ENCODE peak calls at places on chromosome 1, in five cellular contexts. One of them, this sample, is unnamed. For H3K4me1, the result is how much of the 10 kb centered on the place peaks cover.

GRCh38 chr1:200130552-200130951 is 103.0 kb downstream of the NR5A2 start:
- DNase-seq in adrenal gland: no peak
- DNase-seq in psoas muscle: no peak
- DNase-seq in HCT116: no peak
- DNase-seq in K562: no peak
- DNase-seq in this sample: no peak

GRCh38 chr1:156390409-156391144 is 21.6 kb downstream of the RHBG start:
- DNase-seq in adrenal gland: no peak
- DNase-seq in psoas muscle: no peak
- DNase-seq in HCT116: no peak
- DNase-seq in K562: no peak
- DNase-seq in this sample: no peak

GRCh38 chr1:58932820-58933598 is 149.2 kb upstream of the JUN start:
- DNase-seq in adrenal gland: no peak
- DNase-seq in psoas muscle: no peak
- DNase-seq in HCT116: peak
- DNase-seq in K562: no peak
- DNase-seq in this sample: no peak

GRCh38 chr1:216847385-216848036 is 124.3 kb upstream of the ESRRG start:
- DNase-seq in adrenal gland: no peak
- DNase-seq in psoas muscle: no peak
- DNase-seq in HCT116: no peak
- DNase-seq in K562: no peak
- DNase-seq in this sample: no peak

GRCh38 chr1:201676061-201676644 is 137.2 kb downstream of the NAV1 start:
- DNase-seq in adrenal gland: peak
- DNase-seq in psoas muscle: peak
- DNase-seq in HCT116: no peak
- DNase-seq in K562: peak
- DNase-seq in this sample: peak

GRCh38 chr1:78277253-78277652 is 213.5 kb upstream of the PTGFR start:
- DNase-seq in adrenal gland: no peak
- DNase-seq in psoas muscle: no peak
- DNase-seq in HCT116: no peak
- DNase-seq in K562: no peak
- DNase-seq in this sample: no peak

GRCh38 chr1:75969550-75969949 is 37.3 kb upstream of the ASB17 start:
- DNase-seq in adrenal gland: no peak
- DNase-seq in psoas muscle: no peak
- DNase-seq in HCT116: no peak
- DNase-seq in K562: no peak
- DNase-seq in this sample: no peak

GRCh38 chr1:40692429-40692905 is 963 bp downstream of the NFYC start:
- DNase-seq in adrenal gland: no peak
- DNase-seq in psoas muscle: no peak
- DNase-seq in HCT116: no peak
- DNase-seq in K562: no peak
- DNase-seq in this sample: no peak

GRCh38 chr1:24276791-24277190 is 42.4 kb upstream of the GRHL3 start:
- DNase-seq in adrenal gland: no peak
- DNase-seq in psoas muscle: no peak
- DNase-seq in HCT116: no peak
- DNase-seq in K562: no peak
- DNase-seq in this sample: no peak

GRCh38 chr1:181369416-181369815 is 113.9 kb upstream of the CACNA1E start:
- DNase-seq in adrenal gland: no peak
- DNase-seq in psoas muscle: no peak
- DNase-seq in HCT116: no peak
- DNase-seq in K562: no peak
- DNase-seq in this sample: no peak

GRCh38 chr1:46285730-46286477 is 17.5 kb downstream of the LRRC41 start:
- DNase-seq in adrenal gland: no peak
- DNase-seq in psoas muscle: peak
- DNase-seq in HCT116: no peak
- DNase-seq in K562: peak
- DNase-seq in this sample: no peak

GRCh38 chr1:33365560-33365997 is 44.7 kb upstream of the A3GALT2 start:
- DNase-seq in adrenal gland: peak
- DNase-seq in psoas muscle: peak
- DNase-seq in HCT116: no peak
- DNase-seq in K562: no peak
- DNase-seq in this sample: peak

GRCh38 chr1:36938807-36939206 is 95.5 kb downstream of the GRIK3 start:
- DNase-seq in adrenal gland: peak
- DNase-seq in psoas muscle: no peak
- DNase-seq in HCT116: no peak
- DNase-seq in K562: no peak
- DNase-seq in this sample: no peak

GRCh38 chr1:226371049-226371694 is 36.7 kb downstream of the PARP1 start:
- DNase-seq in adrenal gland: no peak
- DNase-seq in psoas muscle: no peak
- DNase-seq in HCT116: no peak
- DNase-seq in K562: no peak
- DNase-seq in this sample: no peak

GRCh38 chr1:203153051-203153988 is 22.3 kb downstream of the MYBPH start:
- DNase-seq in adrenal gland: no peak
- DNase-seq in psoas muscle: no peak
- DNase-seq in HCT116: no peak
- DNase-seq in K562: no peak
- DNase-seq in this sample: no peak

GRCh38 chr1:43705982-43706597 is 1.2 kb upstream of the ST3GAL3 start:
- DNase-seq in adrenal gland: no peak
- DNase-seq in psoas muscle: no peak
- DNase-seq in HCT116: no peak
- DNase-seq in K562: no peak
- DNase-seq in this sample: no peak

GRCh38 chr1:13950637-13951036 is 250.6 kb downstream of the PRDM2 start:
- DNase-seq in adrenal gland: no peak
- DNase-seq in psoas muscle: no peak
- DNase-seq in HCT116: peak
- DNase-seq in K562: peak
- DNase-seq in this sample: no peak

GRCh38 chr1:241715956-241716355 is 63.9 kb downstream of the WDR64 start:
- DNase-seq in adrenal gland: no peak
- DNase-seq in psoas muscle: no peak
- DNase-seq in HCT116: no peak
- DNase-seq in K562: no peak
- DNase-seq in this sample: no peak

GRCh38 chr1:31886866-31887265 is 51.3 kb downstream of the PTP4A2 start:
- DNase-seq in adrenal gland: no peak
- DNase-seq in psoas muscle: no peak
- DNase-seq in HCT116: no peak
- DNase-seq in K562: no peak
- DNase-seq in this sample: no peak

GRCh38 chr1:21956720-21957552 is 19.8 kb upstream of the HSPG2 start:
- DNase-seq in adrenal gland: peak
- DNase-seq in psoas muscle: peak
- DNase-seq in HCT116: no peak
- DNase-seq in K562: peak
- DNase-seq in this sample: peak

GRCh38 chr1:56396524-56397067 is 182.8 kb downstream of the PLPP3 start:
- DNase-seq in adrenal gland: no peak
- DNase-seq in psoas muscle: no peak
- DNase-seq in HCT116: no peak
- DNase-seq in K562: no peak
- DNase-seq in this sample: no peak

GRCh38 chr1:41613646-41614592 is 129.4 kb upstream of the EDN2 start:
- DNase-seq in adrenal gland: peak
- DNase-seq in psoas muscle: no peak
- DNase-seq in HCT116: no peak
- DNase-seq in K562: no peak
- DNase-seq in this sample: no peak

GRCh38 chr1:230828421-230828820 is 39.9 kb downstream of the C1orf198 start:
- DNase-seq in adrenal gland: no peak
- DNase-seq in psoas muscle: no peak
- DNase-seq in HCT116: no peak
- DNase-seq in K562: no peak
- DNase-seq in this sample: no peak

GRCh38 chr1:3422638-3423037 is 31.8 kb upstream of the ARHGEF16 start:
- DNase-seq in adrenal gland: no peak
- DNase-seq in psoas muscle: no peak
- DNase-seq in HCT116: no peak
- DNase-seq in K562: peak
- DNase-seq in this sample: no peak

GRCh38 chr1:168599636-168600035 is 23.2 kb downstream of the XCL1 start:
- DNase-seq in adrenal gland: no peak
- DNase-seq in psoas muscle: no peak
- DNase-seq in HCT116: no peak
- DNase-seq in K562: no peak
- DNase-seq in this sample: no peak

GRCh38 chr1:58922302-58923089 is 138.6 kb upstream of the JUN start:
- DNase-seq in adrenal gland: peak
- DNase-seq in psoas muscle: peak
- DNase-seq in HCT116: no peak
- DNase-seq in K562: no peak
- DNase-seq in this sample: peak

GRCh38 chr1:47624531-47624930 is 186.7 kb downstream of the FOXD2 start:
- DNase-seq in adrenal gland: peak
- DNase-seq in psoas muscle: no peak
- DNase-seq in HCT116: peak
- DNase-seq in K562: peak
- DNase-seq in this sample: peak

DNA sequence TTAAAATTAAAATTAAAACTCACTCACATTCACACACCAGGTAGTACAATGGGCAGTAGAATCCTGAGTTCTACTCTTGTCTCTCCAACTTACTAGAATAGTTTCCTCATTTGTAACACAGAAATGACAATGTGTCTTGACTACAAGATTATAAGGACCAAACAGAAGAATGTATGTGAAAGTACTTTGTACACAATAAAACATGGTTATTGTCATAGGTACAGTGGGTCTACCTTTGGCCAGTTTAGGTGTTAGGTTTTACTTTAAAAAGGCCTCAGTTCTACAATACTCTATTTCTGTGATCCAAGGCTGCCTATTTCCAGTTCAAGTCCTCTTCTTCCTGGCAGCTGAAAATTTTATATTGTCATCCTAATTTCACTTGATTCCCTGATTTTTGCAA is 50.2 kb downstream of the LUZP1 start:
- DNase-seq in adrenal gland: no peak
- DNase-seq in psoas muscle: no peak
- DNase-seq in HCT116: no peak
- DNase-seq in K562: no peak
- DNase-seq in this sample: no peak
- H3K4me1 ChIP-seq in adrenal gland: half or more
- H3K4me1 ChIP-seq in psoas muscle: under half
- H3K4me1 ChIP-seq in HCT116: under half
- H3K4me1 ChIP-seq in K562: half or more
- H3K4me1 ChIP-seq in this sample: half or more

GRCh38 chr1:64077281-64077940 is 126.0 kb upstream of the UBE2U start:
- DNase-seq in adrenal gland: no peak
- DNase-seq in psoas muscle: no peak
- DNase-seq in HCT116: no peak
- DNase-seq in K562: no peak
- DNase-seq in this sample: no peak
- H3K4me3 ChIP-seq in adrenal gland: no peak
- H3K4me3 ChIP-seq in psoas muscle: no peak
- H3K4me3 ChIP-seq in HCT116: no peak
- H3K4me3 ChIP-seq in K562: no peak
- H3K4me3 ChIP-seq in this sample: no peak

GRCh38 chr1:2196901-2197638 is 2.5 kb upstream of the FAAP20 start:
- DNase-seq in adrenal gland: no peak
- DNase-seq in psoas muscle: no peak
- DNase-seq in HCT116: no peak
- DNase-seq in K562: no peak
- DNase-seq in this sample: no peak
- H3K4me1 ChIP-seq in adrenal gland: under half
- H3K4me1 ChIP-seq in psoas muscle: under half
- H3K4me1 ChIP-seq in HCT116: under half
- H3K4me1 ChIP-seq in K562: under half
- H3K4me1 ChIP-seq in this sample: under half

GRCh38 chr1:53270873-53271272 is 32.6 kb upstream of the MAGOH start:
- DNase-seq in adrenal gland: no peak
- DNase-seq in psoas muscle: no peak
- DNase-seq in HCT116: no peak
- DNase-seq in K562: no peak
- DNase-seq in this sample: no peak

GRCh38 chr1:53271446-53272090 is 33.2 kb upstream of the MAGOH start:
- DNase-seq in adrenal gland: no peak
- DNase-seq in psoas muscle: no peak
- DNase-seq in HCT116: no peak
- DNase-seq in K562: no peak
- DNase-seq in this sample: no peak

GRCh38 chr1:53273526-53273925 is 35.2 kb upstream of the MAGOH start:
- DNase-seq in adrenal gland: no peak
- DNase-seq in psoas muscle: no peak
- DNase-seq in HCT116: no peak
- DNase-seq in K562: no peak
- DNase-seq in this sample: no peak

GRCh38 chr1:53274026-53274425 is 35.7 kb upstream of the MAGOH start:
- DNase-seq in adrenal gland: no peak
- DNase-seq in psoas muscle: no peak
- DNase-seq in HCT116: no peak
- DNase-seq in K562: no peak
- DNase-seq in this sample: no peak

DNA sequence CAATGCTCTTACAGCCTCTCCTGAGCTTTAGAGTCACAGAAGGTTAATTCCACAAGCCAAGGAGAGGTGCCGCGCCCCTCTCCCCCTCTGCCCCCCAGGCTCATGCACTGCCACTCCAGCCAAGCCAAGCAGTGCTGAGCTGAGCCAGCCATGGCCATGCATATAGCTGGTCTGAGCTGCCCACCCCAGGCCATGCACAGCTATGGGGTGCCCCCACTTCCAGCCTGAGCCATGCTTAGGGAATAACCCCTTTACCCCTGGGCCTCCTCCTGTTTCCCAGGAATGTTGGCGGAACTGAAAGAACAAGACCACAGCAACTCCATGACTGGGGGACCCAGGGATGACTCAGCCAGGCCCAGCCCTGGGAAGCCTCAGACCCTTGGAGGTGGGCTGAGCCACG is 34.0 kb upstream of the MAGOH start:
- DNase-seq in adrenal gland: no peak
- DNase-seq in psoas muscle: no peak
- DNase-seq in HCT116: no peak
- DNase-seq in K562: no peak
- DNase-seq in this sample: no peak
- H3K4me3 ChIP-seq in adrenal gland: no peak
- H3K4me3 ChIP-seq in psoas muscle: no peak
- H3K4me3 ChIP-seq in HCT116: no peak
- H3K4me3 ChIP-seq in K562: no peak
- H3K4me3 ChIP-seq in this sample: no peak

DNA sequence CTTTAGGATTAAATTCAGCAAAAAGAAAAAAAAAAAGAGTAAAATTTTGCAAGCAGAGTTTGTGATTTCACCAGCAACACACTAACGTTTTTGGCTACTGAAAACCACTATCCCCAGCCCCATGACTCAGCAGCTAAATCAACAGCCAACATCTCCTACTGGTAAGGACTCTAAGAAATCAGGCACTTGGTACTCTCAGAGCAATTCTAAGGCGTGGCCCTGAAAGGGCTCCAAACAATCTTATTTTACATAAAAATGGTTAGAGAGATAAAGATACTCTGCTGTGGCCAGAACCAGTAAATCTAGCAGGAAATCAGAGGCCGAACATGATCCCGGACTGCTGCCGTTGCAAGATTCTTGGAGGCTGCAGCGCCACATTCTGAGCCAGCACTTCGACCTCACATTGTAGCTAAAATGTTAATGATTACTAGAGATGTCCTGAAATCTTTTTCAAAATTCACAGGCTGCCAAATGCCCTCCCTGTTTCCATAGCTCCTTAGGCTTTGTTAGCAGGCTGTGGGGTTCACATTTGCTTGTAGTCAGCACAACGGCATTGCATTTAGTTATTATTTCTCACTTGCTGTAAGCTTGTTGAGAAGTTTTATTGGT is 1.7 kb upstream of the ENO1 start:
- DNase-seq in adrenal gland: peak
- DNase-seq in psoas muscle: no peak
- DNase-seq in HCT116: no peak
- DNase-seq in K562: peak
- DNase-seq in this sample: peak
- H3K4me1 ChIP-seq in adrenal gland: under half
- H3K4me1 ChIP-seq in psoas muscle: under half
- H3K4me1 ChIP-seq in HCT116: under half
- H3K4me1 ChIP-seq in K562: under half
- H3K4me1 ChIP-seq in this sample: under half